ENCODE peak calls at places on chromosomes 16 and 17, in six cellular contexts. One of them, this sample, is unnamed.

GRCh38 chr16:57479422-57480126 is 6.7 kb downstream of the DOK4 start:
- DNase-seq in EH: peak
- DNase-seq in HT1080: peak
- DNase-seq in Peyer's patch: peak
- DNase-seq in activated CD8-positive, alpha-beta T cell treated with anti-CD3 and anti-CD28 coated beads for 36 hours: no peak
- DNase-seq in AG04450: no peak
- DNase-seq in this sample: peak

GRCh38 chr17:48219605-48220004 is 112.0 kb downstream of the SNX11 start:
- DNase-seq in Peyer's patch: no peak
- DNase-seq in HT1080: no peak
- DNase-seq in activated CD8-positive, alpha-beta T cell treated with anti-CD3 and anti-CD28 coated beads for 36 hours: no peak
- DNase-seq in EH: no peak
- DNase-seq in AG04450: no peak
- DNase-seq in this sample: no peak

GRCh38 chr17:60506312-60506711 is 19.7 kb downstream of the APPBP2 start:
- DNase-seq in AG04450: peak
- DNase-seq in Peyer's patch: no peak
- DNase-seq in EH: peak
- DNase-seq in activated CD8-positive, alpha-beta T cell treated with anti-CD3 and anti-CD28 coated beads for 36 hours: no peak
- DNase-seq in HT1080: peak
- DNase-seq in this sample: peak

GRCh38 chr16:73048292-73049050 is 543 bp upstream of the ZFHX3 start:
- DNase-seq in EH: peak
- DNase-seq in HT1080: no peak
- DNase-seq in Peyer's patch: peak
- DNase-seq in activated CD8-positive, alpha-beta T cell treated with anti-CD3 and anti-CD28 coated beads for 36 hours: no peak
- DNase-seq in AG04450: no peak
- DNase-seq in this sample: no peak

GRCh38 chr17:40903129-40903847 is 18.2 kb upstream of the KRT20 start:
- DNase-seq in activated CD8-positive, alpha-beta T cell treated with anti-CD3 and anti-CD28 coated beads for 36 hours: peak
- DNase-seq in HT1080: peak
- DNase-seq in Peyer's patch: peak
- DNase-seq in EH: peak
- DNase-seq in AG04450: no peak
- DNase-seq in this sample: peak

GRCh38 chr16:2968368-2968737 is 795 bp upstream of the PAQR4 start:
- DNase-seq in EH: no peak
- DNase-seq in activated CD8-positive, alpha-beta T cell treated with anti-CD3 and anti-CD28 coated beads for 36 hours: no peak
- DNase-seq in HT1080: no peak
- DNase-seq in Peyer's patch: no peak
- DNase-seq in AG04450: no peak
- DNase-seq in this sample: no peak

GRCh38 chr16:81696959-81697293 is 82.2 kb upstream of the PLCG2 start:
- DNase-seq in AG04450: no peak
- DNase-seq in activated CD8-positive, alpha-beta T cell treated with anti-CD3 and anti-CD28 coated beads for 36 hours: no peak
- DNase-seq in HT1080: no peak
- DNase-seq in Peyer's patch: no peak
- DNase-seq in EH: no peak
- DNase-seq in this sample: no peak

GRCh38 chr16:75566889-75567255 is 693 bp downstream of the GABARAPL2 start:
- DNase-seq in activated CD8-positive, alpha-beta T cell treated with anti-CD3 and anti-CD28 coated beads for 36 hours: peak
- DNase-seq in AG04450: no peak
- DNase-seq in EH: peak
- DNase-seq in HT1080: peak
- DNase-seq in Peyer's patch: no peak
- DNase-seq in this sample: peak

This sample was measured in iris pigment epithelial cell.